ENCODE peak calls at places on chromosomes 7 and 10, in four cellular contexts. R is activated naive CD4-positive, alpha-beta T cell; F is HT1080; A is tibial artery. H is an unnamed sample.

GRCh38 chr7:27201231-27202017 is 1.5 kb upstream of the HOXA13 start:
- DNase-seq in R (no peak), F (no peak), A (peak), H (peak)

GRCh38 chr10:29617880-29618340 is 16.9 kb downstream of the SVIL start:
- DNase-seq in R (no peak), F (no peak), A (no peak), H (no peak)

GRCh38 chr10:75286901-75287300 is 51.1 kb upstream of the COMTD1 start:
- DNase-seq in R (no peak), F (no peak), A (no peak), H (no peak)

GRCh38 chr7:100476903-100477870 is 1.8 kb downstream of the TSC22D4 start:
- DNase-seq in R (peak), F (no peak), A (no peak), H (peak)

GRCh38 chr7:121072826-121073225 is 84.3 kb downstream of the CPED1 start:
- DNase-seq in R (no peak), F (no peak), A (no peak), H (no peak)

GRCh38 chr7:128993419-128993818 is 55.7 kb downstream of the IRF5 start:
- DNase-seq in R (no peak), F (no peak), A (no peak), H (no peak)

GRCh38 chr7:28481131-28481926 is 69.0 kb downstream of the CREB5 start:
- DNase-seq in R (no peak), F (no peak), A (no peak), H (no peak)

GRCh38 chr7:117216436-117217069 is 106.3 kb downstream of the WNT2 start:
- DNase-seq in R (no peak), F (no peak), A (no peak), H (no peak)

GRCh38 chr7:143073556-143073955 is 21.4 kb downstream of the OR6V1 start:
- DNase-seq in R (no peak), F (no peak), A (no peak), H (no peak)

GRCh38 chr7:80823066-80823465 is 95.8 kb downstream of the SEMA3C start:
- DNase-seq in R (no peak), F (no peak), A (no peak), H (no peak)

GRCh38 chr7:137818036-137818435 is 28.7 kb downstream of the DGKI start:
- DNase-seq in R (no peak), F (no peak), A (no peak), H (no peak)

GRCh38 chr10:43846187-43846680 is 197.6 kb upstream of the ZNF32 start:
- DNase-seq in R (no peak), F (peak), A (no peak), H (peak)

GRCh38 chr10:125034671-125035070 is 92.7 kb downstream of the ZRANB1 start:
- DNase-seq in R (no peak), F (no peak), A (no peak), H (no peak)

GRCh38 chr7:129515381-129515780 is 13.1 kb downstream of the SMKR1 start:
- DNase-seq in R (no peak), F (no peak), A (no peak), H (no peak)

GRCh38 chr7:92916751-92917369 is 80.5 kb upstream of the CDK6 start:
- DNase-seq in R (no peak), F (peak), A (no peak), H (no peak)

GRCh38 chr7:7044806-7045205 is 137.5 kb upstream of the C1GALT1 start:
- DNase-seq in R (no peak), F (no peak), A (no peak), H (no peak)